ENCODE peak calls at places on chromosomes 5 and 9, in five cellular contexts. A is fibroblast of lung, S is AG04450, Z is heart right ventricle, V is brain microvascular endothelial cell. N is an unnamed sample.

GRCh38 chr9:12813533-12813932 is 38.7 kb downstream of the LURAP1L start:
- DNase-seq in A (no peak), S (no peak), Z (no peak), V (no peak), N (no peak)

GRCh38 chr9:108709922-108710321 is 145.9 kb downstream of the ACTL7B start:
- DNase-seq in A (no peak), S (no peak), Z (no peak), V (no peak), N (no peak)

GRCh38 chr9:3954228-3954949 is 345.5 kb downstream of the GLIS3 start:
- DNase-seq in A (no peak), S (no peak), Z (no peak), V (no peak), N (no peak)

GRCh38 chr5:10912435-10912834 is 151.4 kb upstream of the DAP start:
- DNase-seq in A (no peak), S (no peak), Z (no peak), V (no peak), N (no peak)

GRCh38 chr5:170380361-170380951 is 8.7 kb downstream of the KCNMB1 start:
- DNase-seq in A (no peak), S (no peak), Z (no peak), V (no peak), N (peak; percentile 52)

GRCh38 chr5:10973316-10973715 is 212.3 kb upstream of the DAP start:
- DNase-seq in A (no peak), S (no peak), Z (no peak), V (no peak), N (no peak)

GRCh38 chr9:1013018-1013417 is 36.6 kb downstream of the DMRT3 start:
- DNase-seq in A (no peak), S (no peak), Z (no peak), V (no peak), N (no peak)

GRCh38 chr9:92634712-92635605 is 35.0 kb downstream of the IPPK start:
- DNase-seq in A (peak; percentile 81), S (peak; percentile 39), Z (peak; percentile 85), V (peak; percentile 64), N (peak; percentile 83)

GRCh38 chr5:169805527-169805934 is 168.5 kb downstream of the DOCK2 start:
- DNase-seq in A (no peak), S (no peak), Z (no peak), V (no peak), N (no peak)

GRCh38 chr9:116566677-116567488 is 120.2 kb upstream of the TRIM32 start:
- DNase-seq in A (peak; percentile 89), S (peak; percentile 18), Z (no peak), V (no peak), N (peak; percentile 32)

GRCh38 chr5:132859889-132860437 is 6.3 kb downstream of the GDF9 start:
- DNase-seq in A (no peak), S (no peak), Z (no peak), V (no peak), N (no peak)

GRCh38 chr9:73050062-73050814 is 97.4 kb upstream of the ALDH1A1 start:
- DNase-seq in A (peak; percentile 61), S (no peak), Z (no peak), V (no peak), N (peak; percentile 45)

DNA sequence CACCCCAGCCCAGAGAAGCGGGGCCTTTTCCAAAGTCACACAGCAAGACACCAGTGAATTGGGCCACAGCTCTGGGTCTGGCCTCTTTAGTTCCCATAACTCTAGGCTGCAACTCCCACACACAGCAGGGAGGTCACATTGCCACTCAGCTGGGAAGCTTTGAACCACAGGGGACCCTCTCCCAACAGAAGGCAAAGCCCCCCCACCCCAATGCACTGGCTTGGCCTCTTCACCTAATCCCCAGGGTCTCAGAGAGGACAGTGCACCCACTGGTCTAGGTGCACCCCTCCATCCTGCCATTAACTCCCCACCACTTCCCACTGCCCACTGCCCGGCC is 156.7 kb upstream of the IER5L start:
- DNase-seq in A (no peak), S (no peak), Z (no peak), V (no peak), N (no peak)
- H3K4me3 ChIP-seq in A (no peak overlapping the region), S (no peak overlapping the region), Z (no peak overlapping the region), V (no peak overlapping the region), N (no peak overlapping the region)

DNA sequence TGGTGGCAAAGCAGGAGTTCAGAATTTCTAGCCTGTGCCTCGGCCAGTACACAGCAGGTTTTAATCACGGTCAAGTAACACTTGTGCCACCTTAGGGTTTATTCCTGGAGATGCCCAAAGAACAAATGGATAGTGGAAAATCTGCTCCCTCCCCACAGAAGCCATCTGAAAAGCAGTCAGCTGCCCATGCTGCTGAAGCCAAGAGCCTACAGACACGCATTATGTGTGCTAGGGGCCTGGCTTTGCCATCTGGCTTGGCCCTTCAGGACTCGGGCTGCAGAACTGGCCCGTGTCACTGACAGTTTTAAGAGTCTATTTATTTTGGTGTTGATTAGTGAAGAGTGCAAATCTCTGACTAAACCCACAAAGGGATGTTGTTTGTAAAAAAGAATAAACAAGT is 11.1 kb downstream of the ARSB start:
- DNase-seq in A (no peak), S (no peak), Z (no peak), V (no peak), N (no peak)
- H3K27ac ChIP-seq in A (no peak overlapping the region), S (no peak overlapping the region), Z (no peak overlapping the region), V (no peak overlapping the region), N (peak overlapping the region; percentile 15)

DNA sequence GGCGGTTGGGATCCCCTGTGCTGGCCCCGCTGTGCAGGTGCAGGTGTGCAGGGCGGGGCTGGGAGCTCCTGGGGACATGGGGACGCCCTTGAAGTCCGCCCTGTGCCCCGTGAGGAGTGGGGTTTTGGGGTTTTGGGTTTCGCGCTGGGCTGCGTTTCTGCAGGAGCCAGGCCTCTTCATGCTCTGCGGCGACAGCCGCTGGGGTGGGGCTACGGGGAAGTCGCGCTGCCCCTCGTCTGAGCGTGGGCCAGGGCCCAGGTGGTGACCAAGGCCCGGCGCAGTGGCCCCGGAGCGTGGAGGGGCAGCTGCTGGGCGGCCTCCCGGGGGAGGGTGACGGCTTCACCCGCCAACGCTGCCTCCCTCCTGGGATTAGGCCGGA is 47.8 kb upstream of the IRX4 start:
- DNase-seq in A (no peak), S (no peak), Z (no peak), V (no peak), N (no peak)
- H3K4me3 ChIP-seq in A (no peak overlapping the region), S (no peak overlapping the region), Z (peak overlapping the region; percentile 45), V (no peak overlapping the region), N (no peak overlapping the region)

GRCh38 chr5:76693141-76693540 is 22.8 kb upstream of the F2R start:
- DNase-seq in A (no peak), S (no peak), Z (no peak), V (no peak), N (no peak)

GRCh38 chr5:76692651-76693050 is 23.3 kb upstream of the F2R start:
- DNase-seq in A (no peak), S (no peak), Z (no peak), V (no peak), N (no peak)

GRCh38 chr5:76694317-76694716 is 21.6 kb upstream of the F2R start:
- DNase-seq in A (no peak), S (no peak), Z (no peak), V (no peak), N (no peak)

GRCh38 chr5:76695336-76695735 is 20.6 kb upstream of the F2R start:
- DNase-seq in A (no peak), S (no peak), Z (no peak), V (no peak), N (no peak)

GRCh38 chr5:76696254-76696653 is 19.7 kb upstream of the F2R start:
- DNase-seq in A (no peak), S (no peak), Z (no peak), V (no peak), N (no peak)
- H3K27ac ChIP-seq in A (no peak overlapping the region), S (no peak overlapping the region), Z (peak overlapping the region; percentile 37), V (no peak overlapping the region), N (no peak overlapping the region)

DNA sequence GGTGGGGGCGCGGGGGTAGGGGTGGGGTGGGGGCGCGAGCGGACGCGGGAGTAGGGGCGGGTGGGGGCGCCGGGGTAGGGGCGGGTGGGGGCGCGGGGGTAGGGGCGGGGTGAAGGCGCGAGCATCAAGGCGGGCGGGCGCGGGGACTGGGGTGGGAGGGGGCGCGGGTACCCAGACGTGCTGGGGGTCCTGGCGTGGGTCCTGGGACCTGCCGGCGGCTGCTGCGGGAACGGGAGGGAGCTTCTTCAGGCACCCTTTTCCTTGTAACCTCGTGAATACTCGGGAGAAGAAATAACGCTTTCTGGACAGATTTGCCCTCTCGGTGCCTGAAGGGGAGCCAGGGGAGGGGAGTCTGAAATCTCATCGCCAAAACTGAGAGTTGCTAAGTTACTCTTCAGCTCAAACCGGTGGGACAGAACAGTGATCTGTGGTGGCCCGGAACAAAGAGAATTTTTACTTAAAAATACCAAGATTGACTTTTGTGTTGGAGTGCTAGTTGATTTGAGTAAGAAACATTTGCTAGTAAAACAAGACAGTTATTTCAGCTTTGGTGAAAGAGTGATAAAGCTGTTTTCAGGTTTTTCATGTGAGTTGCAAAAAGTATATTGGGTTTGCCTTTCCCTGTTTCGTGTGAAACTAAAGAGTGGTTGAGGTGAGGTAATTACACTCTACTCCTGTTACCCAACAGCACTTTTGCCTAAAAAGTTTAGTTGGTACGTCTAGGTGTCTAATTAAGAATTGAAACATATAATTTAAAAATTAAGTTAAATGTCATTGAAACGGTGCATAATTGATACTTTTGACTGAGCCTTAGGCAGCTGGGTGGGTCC is 638 bp downstream of the PLEKHG4B start:
- DNase-seq in A (peak; percentile 2), S (no peak), Z (no peak), V (no peak), N (no peak)
- H3K4me3 ChIP-seq in A (no peak overlapping the region), S (no peak overlapping the region), Z (no peak overlapping the region), V (no peak overlapping the region), N (peak overlapping the region; percentile 42)

DNA sequence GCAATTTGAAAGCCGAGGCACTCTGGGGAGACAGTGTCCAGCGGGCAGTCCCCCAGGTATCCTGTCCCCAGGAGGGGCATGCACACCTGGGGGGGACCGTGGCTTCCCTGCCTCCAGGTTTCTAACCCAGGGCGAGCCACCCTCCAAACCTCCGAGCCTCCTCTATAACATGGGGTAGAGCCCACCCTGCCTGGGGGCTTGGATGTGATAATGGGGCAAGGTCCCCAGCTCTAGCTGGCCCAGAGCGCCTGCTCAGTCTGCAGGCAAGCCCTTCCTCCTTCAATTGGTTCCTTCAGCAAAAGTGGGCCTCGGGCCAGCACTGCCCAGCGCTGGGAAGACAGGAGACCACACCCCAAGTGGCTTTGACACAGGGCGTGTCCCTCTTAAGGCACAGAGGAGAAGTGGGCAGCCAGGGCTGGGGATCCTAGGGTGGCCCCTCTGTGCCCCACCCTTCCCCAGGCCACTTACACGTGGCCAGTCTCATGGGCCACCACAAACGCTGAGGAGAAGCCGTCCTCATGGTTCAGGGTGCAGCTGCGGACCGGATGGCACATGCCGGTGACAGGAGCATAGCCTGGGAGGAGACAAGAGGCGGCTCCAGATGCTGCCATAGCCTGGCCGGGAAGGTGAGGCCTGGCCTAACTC is 94.3 kb downstream of the ZNF354C start:
- DNase-seq in A (no peak), S (no peak), Z (peak; percentile 22), V (no peak), N (no peak)
- H3K27ac ChIP-seq in A (no peak overlapping the region), S (no peak overlapping the region), Z (no peak overlapping the region), V (no peak overlapping the region), N (no peak overlapping the region)

DNA sequence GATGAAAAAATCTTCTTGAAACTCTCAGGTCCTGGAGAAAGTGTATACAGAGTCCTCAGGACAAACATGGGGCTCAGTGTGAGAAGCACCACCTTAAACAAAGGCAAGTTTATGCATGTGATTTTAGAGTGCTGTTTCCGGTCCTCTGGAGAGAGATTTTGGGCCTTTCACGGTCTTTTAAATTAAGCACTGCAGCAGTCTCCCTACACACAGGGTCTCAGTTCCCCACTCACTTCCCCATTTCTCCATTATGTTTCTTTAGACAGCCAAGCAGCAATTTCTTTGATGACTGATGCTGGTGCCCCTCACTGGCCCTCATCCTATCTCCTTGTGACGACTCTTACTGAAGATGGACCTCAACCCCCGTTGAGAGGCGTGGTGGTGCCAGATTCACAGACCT is 220.2 kb upstream of the CLINT1 start:
- DNase-seq in A (no peak), S (no peak), Z (no peak), V (no peak), N (no peak)
- H3K4me3 ChIP-seq in A (no peak overlapping the region), S (no peak overlapping the region), Z (no peak overlapping the region), V (no peak overlapping the region), N (no peak overlapping the region)